ENCODE peak calls at places on chromosomes 1 and 21, in ten cellular contexts. K, E, S, I, O, R, Z, Y, J and M are unnamed samples.

GRCh38 chr1:218948446-218948845 is 225.2 kb upstream of the LYPLAL1 start:
- DNase-seq in K (no peak), I (no peak), O (no peak), Y (no peak), E (no peak), J (no peak), Z (no peak), S (no peak), R (no peak), M (no peak)

GRCh38 chr21:44360174-44360573 is 6.8 kb downstream of the TRPM2 start:
- DNase-seq in Z (no peak), K (no peak), I (no peak), R (no peak), E (no peak), Y (no peak), J (no peak), O (no peak), S (no peak), M (no peak)

GRCh38 chr1:167599839-167600581 is 30.0 kb upstream of the RCSD1 start:
- DNase-seq in J (no peak), O (peak), I (peak), R (peak), S (no peak), K (peak), Z (peak), E (peak), Y (no peak), M (no peak)

GRCh38 chr1:93988634-93989350 is 79.6 kb upstream of the GCLM start:
- DNase-seq in J (no peak), I (peak), Z (peak), R (no peak), O (no peak), K (peak), S (peak), Y (no peak), E (no peak), M (no peak)

GRCh38 chr21:43603230-43603626 is 56.1 kb downstream of the HSF2BP start:
- DNase-seq in R (no peak), Y (no peak), Z (no peak), K (no peak), I (no peak), E (no peak), S (no peak), J (no peak), O (no peak), M (no peak)

GRCh38 chr21:30408782-30409494 is 13.1 kb downstream of the KRTAP13-1 start:
- DNase-seq in K (peak), O (peak), Y (no peak), J (peak), R (no peak), E (no peak), S (no peak), Z (peak), I (peak), M (peak)

GRCh38 chr1:71510725-71511124 is 429.9 kb upstream of the ZRANB2 start:
- DNase-seq in S (no peak), R (no peak), Z (no peak), E (no peak), Y (no peak), J (no peak), K (no peak), I (no peak), O (no peak), M (no peak)

GRCh38 chr1:6918908-6919511 is 133.8 kb downstream of the CAMTA1 start:
- DNase-seq in O (no peak), J (no peak), I (no peak), Z (no peak), Y (no peak), K (peak), S (no peak), E (no peak), R (no peak), M (no peak)

GRCh38 chr1:229027622-229028182 is 243.2 kb upstream of the RAB4A start:
- DNase-seq in R (no peak), O (peak), K (peak), Y (peak), J (no peak), E (no peak), S (no peak), I (peak), Z (no peak), M (no peak)

GRCh38 chr1:25206201-25206600 is 26.1 kb downstream of the SYF2 start:
- DNase-seq in E (no peak), S (no peak), J (no peak), Z (no peak), I (no peak), Y (no peak), O (no peak), R (no peak), K (no peak), M (no peak)

GRCh38 chr1:205068001-205068400 is 16.3 kb downstream of the TMEM81 start:
- DNase-seq in Y (no peak), Z (no peak), S (no peak), O (no peak), E (no peak), K (no peak), J (no peak), R (no peak), I (no peak), M (no peak)

GRCh38 chr1:164559342-164560070 is 522 bp downstream of the PBX1 start:
- DNase-seq in S (no peak), R (no peak), Y (no peak), I (peak), E (no peak), Z (peak), K (peak), J (peak), O (peak), M (peak)

GRCh38 chr1:154765970-154766369 is 104.1 kb downstream of the KCNN3 start:
- DNase-seq in Z (peak), Y (no peak), I (peak), E (peak), J (no peak), R (no peak), K (peak), O (no peak), S (no peak), M (no peak)

GRCh38 chr1:186236921-186237320 is 138.1 kb downstream of the TPR start:
- DNase-seq in Y (no peak), I (peak), E (no peak), Z (peak), O (no peak), S (peak), K (peak), J (no peak), R (no peak), M (no peak)

GRCh38 chr1:94898486-94899385 is 28.2 kb downstream of the CNN3 start:
- DNase-seq in S (no peak), J (no peak), Z (peak), Y (no peak), E (no peak), R (no peak), I (no peak), O (no peak), K (no peak), M (no peak)

GRCh38 chr1:201166964-201167624 is 12.8 kb upstream of the TMEM9 start:
- DNase-seq in O (no peak), Z (no peak), S (no peak), I (no peak), Y (no peak), E (no peak), R (no peak), K (no peak), J (no peak), M (no peak)

GRCh38 chr1:151825811-151826660 is 5.6 kb downstream of the RORC start:
- DNase-seq in S (no peak), E (no peak), I (no peak), Y (no peak), J (no peak), Z (no peak), K (no peak), R (no peak), O (peak), M (no peak)

GRCh38 chr1:231827337-231828105 is 200.9 kb downstream of the DISC1 start:
- DNase-seq in R (no peak), Z (peak), J (no peak), I (peak), E (no peak), O (no peak), S (no peak), K (peak), Y (no peak), M (no peak)

GRCh38 chr1:116842654-116843053 is 67.1 kb upstream of the PTGFRN start:
- DNase-seq in K (peak), R (no peak), Z (no peak), Y (no peak), O (no peak), E (no peak), J (no peak), S (no peak), I (no peak), M (no peak)

GRCh38 chr1:67085326-67085725 is 31.4 kb upstream of the SLC35D1 start:
- DNase-seq in E (no peak), Z (no peak), J (no peak), K (no peak), I (no peak), S (no peak), Y (no peak), O (no peak), R (no peak), M (no peak)

GRCh38 chr1:19439464-19440171 is 45.7 kb downstream of the CAPZB start:
- DNase-seq in Y (no peak), S (no peak), J (no peak), K (no peak), R (no peak), O (peak), Z (no peak), I (peak), E (peak), M (no peak)

GRCh38 chr1:17640411-17640810 is 100.9 kb downstream of the ARHGEF10L start:
- DNase-seq in Z (no peak), S (no peak), Y (no peak), E (no peak), K (no peak), R (no peak), O (no peak), J (no peak), I (no peak), M (no peak)

GRCh38 chr1:2555634-2556276 is 416 bp upstream of the TNFRSF14 start:
- DNase-seq in Y (no peak), O (peak), S (no peak), K (no peak), Z (no peak), I (peak), J (no peak), R (peak), E (peak), M (no peak)
- TF ChIP-seq CTCF in Y (no peak), O (no peak), S (no peak), K (no peak), Z (no peak), I (no peak), J (no peak), R (no peak), E (no peak), M (no peak)

DNA sequence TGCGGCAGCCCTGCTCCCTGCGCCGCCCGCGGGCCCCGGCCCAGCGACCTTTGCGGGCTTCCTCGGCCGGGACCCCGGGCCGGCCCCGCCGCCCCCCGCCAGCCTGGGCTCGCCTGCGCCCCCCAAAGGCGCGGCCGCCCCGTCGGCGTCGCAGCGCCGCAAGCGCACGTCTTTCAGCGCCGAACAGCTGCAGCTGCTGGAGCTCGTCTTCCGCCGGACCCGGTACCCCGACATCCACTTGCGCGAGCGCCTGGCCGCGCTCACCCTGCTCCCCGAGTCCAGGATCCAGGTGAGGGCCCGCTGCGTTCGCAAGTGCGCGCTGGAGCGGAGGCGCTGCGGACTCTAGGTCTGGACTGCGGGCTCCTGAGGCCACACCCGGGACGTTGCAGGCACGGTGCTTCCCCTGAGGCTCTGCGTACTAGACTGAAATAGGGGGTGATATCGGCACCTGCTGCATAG is 351 bp downstream of the MIXL1 start:
- DNase-seq in S (no peak), Y (no peak), Z (peak), I (peak), R (peak), E (peak), K (peak), J (peak), O (peak), M (peak)
- TF ChIP-seq CTCF in S (no peak), Y (peak), Z (no peak), I (no peak), R (peak), E (no peak), K (no peak), J (peak), O (no peak), M (no peak)

GRCh38 chr21:25999935-26000582 is 170.5 kb downstream of the APP start:
- DNase-seq in R (no peak), E (no peak), Y (no peak), S (no peak), K (no peak), J (no peak), I (no peak), Z (no peak), O (peak), M (peak)
- TF ChIP-seq CTCF in R (no peak), E (no peak), Y (no peak), S (no peak), K (no peak), J (no peak), I (no peak), Z (no peak), O (no peak), M (no peak)

GRCh38 chr1:87989346-87989745 is 660.7 kb downstream of the LMO4 start:
- DNase-seq in Z (no peak), R (no peak), J (no peak), K (peak), I (no peak), E (no peak), S (no peak), Y (no peak), O (no peak), M (no peak)
- TF ChIP-seq CTCF in Z (no peak), R (no peak), J (no peak), K (peak), I (no peak), E (no peak), S (no peak), Y (no peak), O (no peak), M (no peak)

GRCh38 chr1:53065391-53065790 is 3.4 kb downstream of the PODN start:
- DNase-seq in J (no peak), I (no peak), R (peak), Y (no peak), O (no peak), K (no peak), E (no peak), S (no peak), Z (no peak), M (no peak)
- TF ChIP-seq CTCF in J (no peak), I (no peak), R (no peak), Y (no peak), O (no peak), K (no peak), E (no peak), S (no peak), Z (no peak), M (no peak)

GRCh38 chr1:14852301-14852700 is 253.8 kb downstream of the KAZN start:
- DNase-seq in O (no peak), S (no peak), R (no peak), E (no peak), I (no peak), K (no peak), J (no peak), Z (peak), Y (no peak), M (no peak)

GRCh38 chr1:14855278-14855677 is 256.8 kb downstream of the KAZN start:
- DNase-seq in R (no peak), J (no peak), Y (no peak), E (no peak), O (no peak), Z (no peak), I (no peak), K (no peak), S (no peak), M (no peak)

GRCh38 chr1:14855824-14856223 is 257.3 kb downstream of the KAZN start:
- DNase-seq in Z (no peak), I (no peak), E (no peak), J (no peak), R (no peak), O (no peak), S (no peak), Y (no peak), K (no peak), M (no peak)

GRCh38 chr1:14851775-14852174 is 253.3 kb downstream of the KAZN start:
- DNase-seq in R (no peak), I (no peak), O (no peak), K (no peak), J (no peak), Z (no peak), S (no peak), Y (no peak), E (no peak), M (no peak)

DNA sequence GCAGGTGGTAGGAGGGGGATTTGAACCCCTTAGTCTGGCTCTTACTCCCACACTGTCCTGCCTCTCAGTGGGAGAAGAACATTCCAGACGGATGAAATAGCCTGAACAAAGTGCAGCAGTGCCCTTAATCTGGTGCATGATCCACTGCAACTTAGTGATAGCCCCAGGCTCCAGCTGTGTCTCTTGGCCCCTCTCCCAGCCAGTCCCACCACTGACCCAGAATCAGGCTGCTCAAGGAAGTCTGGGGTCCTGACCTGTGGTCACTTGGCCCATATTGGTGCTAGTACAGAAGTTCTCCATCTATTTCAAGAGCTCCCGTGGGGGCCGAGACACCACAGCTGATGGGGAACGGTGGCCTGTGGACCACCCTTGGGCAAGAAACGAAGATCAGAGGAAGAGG is 255.0 kb downstream of the KAZN start:
- DNase-seq in O (no peak), K (no peak), Z (no peak), S (no peak), E (no peak), Y (no peak), I (no peak), R (no peak), J (no peak), M (no peak)
- TF ChIP-seq CTCF in O (no peak), K (no peak), Z (no peak), S (no peak), E (no peak), Y (no peak), I (no peak), R (no peak), J (no peak), M (no peak)